ENCODE peak calls at places on chromosomes 5 and 9, in nine cellular contexts. C is GM10248, J is H9, X is osteocyte, A is choroid plexus epithelial cell, S is upper lobe of right lung, B is HFFc6, P is tibial nerve, W is cardiac muscle cell. V is an unnamed sample.
A peak's percentile ranks its signal among the peaks of the same experiment; 100 is the strongest.

GRCh38 chr9:111897831-111898144 is 1.2 kb downstream of the UGCG start:
- DNase-seq in P (no peak), C (peak; percentile 59), W (peak; percentile 42), J (no peak), A (no peak), S (no peak), X (no peak), B (peak; percentile 11), V (no peak)

GRCh38 chr9:97985058-97985861 is 2.1 kb downstream of the ANP32B start:
- DNase-seq in J (peak; percentile 41), A (peak; percentile 27), S (no peak), P (peak; percentile 14), X (no peak), B (no peak), W (peak; percentile 43), C (no peak), V (no peak)

GRCh38 chr5:123597018-123597417 is 85.0 kb downstream of the CSNK1G3 start:
- DNase-seq in B (no peak), A (no peak), C (no peak), W (no peak), J (no peak), X (no peak), P (no peak), S (no peak), V (no peak)

GRCh38 chr9:97640290-97640689 is 6.7 kb downstream of the NCBP1 start:
- DNase-seq in B (no peak), A (peak; percentile 48), X (no peak), S (no peak), J (no peak), P (no peak), W (peak; percentile 18), C (no peak), V (no peak)

GRCh38 chr5:176784218-176785165 is 25.9 kb upstream of the UNC5A start:
- DNase-seq in A (peak; percentile 88), P (no peak), X (no peak), B (peak; percentile 74), J (peak; percentile 64), S (peak; percentile 57), C (no peak), W (peak; percentile 78), V (no peak)

GRCh38 chr5:7395432-7396168 is at the start of gene ADCY2:
- DNase-seq in W (no peak), J (peak; percentile 56), B (no peak), S (no peak), P (no peak), A (no peak), C (no peak), X (no peak), V (no peak)

GRCh38 chr5:178365501-178366440 is 133.2 kb upstream of the PHYKPL start:
- DNase-seq in X (no peak), P (no peak), W (no peak), S (no peak), A (no peak), C (no peak), J (no peak), B (no peak), V (no peak)

GRCh38 chr5:142356318-142356715 is 31.5 kb upstream of the SPRY4 start:
- DNase-seq in J (no peak), A (peak; percentile 75), S (no peak), B (peak; percentile 75), C (no peak), X (no peak), P (no peak), W (no peak), V (no peak)

GRCh38 chr9:72332351-72332750 is 32.7 kb downstream of the ZFAND5 start:
- DNase-seq in X (no peak), J (no peak), P (no peak), C (no peak), A (no peak), B (no peak), S (no peak), W (peak; percentile 51), V (no peak)

GRCh38 chr9:95724253-95724991 is 151.1 kb upstream of the ERCC6L2 start:
- DNase-seq in S (no peak), P (no peak), X (no peak), A (no peak), J (no peak), W (no peak), B (no peak), C (peak; percentile 64), V (no peak)

GRCh38 chr5:168680395-168680794 is 101.2 kb upstream of the PANK3 start:
- DNase-seq in P (no peak), B (no peak), J (no peak), A (no peak), W (no peak), S (no peak), C (no peak), X (no peak), V (no peak)

GRCh38 chr5:79200573-79201183 is 35.3 kb upstream of the JMY start:
- DNase-seq in C (peak; percentile 44), P (no peak), A (peak; percentile 45), S (no peak), B (peak; percentile 15), X (no peak), J (no peak), W (peak; percentile 25), V (peak; percentile 7)
- TF ChIP-seq CTCF in C (peak; percentile 52), P (peak; percentile 22), A (peak; percentile 79), S (peak; percentile 43), B (peak; percentile 76), X (peak; percentile 54), J (peak; percentile 54), W (peak; percentile 59), V (peak; percentile 9)

GRCh38 chr9:33223696-33224095 is 16.3 kb upstream of the SPINK4 start:
- DNase-seq in C (no peak), J (no peak), P (no peak), S (no peak), B (no peak), X (no peak), W (peak; percentile 48), A (peak; percentile 20), V (no peak)
- TF ChIP-seq CTCF in C (peak; percentile 42), J (no peak), P (no peak), S (no peak), B (peak; percentile 45), X (peak; percentile 33), W (peak; percentile 35), A (peak; percentile 30), V (no peak)

GRCh38 chr5:3602713-3603502 is 7.3 kb downstream of the IRX1 start:
- DNase-seq in B (no peak), A (peak; percentile 7), J (peak; percentile 70), P (no peak), X (no peak), W (peak; percentile 15), C (no peak), S (peak; percentile 80), V (peak; percentile 53)
- TF ChIP-seq CTCF in B (no peak), A (peak; percentile 40), J (peak; percentile 85), P (peak; percentile 56), X (peak; percentile 15), W (peak; percentile 53), C (no peak), S (peak; percentile 55), V (peak; percentile 36)

GRCh38 chr9:103323699-103324098 is 328.6 kb downstream of the CYLC2 start:
- DNase-seq in W (no peak), C (no peak), J (no peak), A (no peak), X (no peak), P (no peak), S (no peak), B (no peak), V (no peak)

DNA sequence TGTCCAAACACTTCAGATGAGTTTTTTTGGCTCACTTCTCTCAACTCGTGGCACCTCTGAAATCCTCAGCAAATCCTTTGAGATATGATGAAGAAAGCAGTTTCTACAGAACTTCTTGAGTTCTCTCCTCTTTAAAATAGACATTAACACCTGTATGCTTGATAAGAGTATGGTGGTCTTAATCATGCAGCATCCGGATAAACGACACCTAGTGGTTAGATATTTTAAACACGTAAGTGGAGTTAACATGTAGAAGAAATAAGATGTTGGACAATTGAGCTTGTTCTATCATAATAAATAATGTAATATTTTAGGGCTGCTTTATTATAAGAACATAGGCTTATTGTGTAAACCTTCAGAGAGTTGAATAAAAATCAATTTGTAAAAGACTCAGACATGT is 324.8 kb downstream of the CYLC2 start:
- DNase-seq in P (no peak), W (no peak), X (no peak), S (no peak), B (no peak), A (peak; percentile 3), J (no peak), C (no peak), V (no peak)
- TF ChIP-seq CTCF in P (no peak), W (no peak), X (no peak), S (no peak), B (peak; percentile 16), A (no peak), J (peak; percentile 64), C (no peak), V (no peak)

GRCh38 chr9:79707589-79707988 is 135.8 kb downstream of the TLE4 start:
- DNase-seq in J (no peak), W (no peak), X (no peak), A (no peak), B (no peak), C (no peak), S (no peak), P (no peak), V (no peak)
- TF ChIP-seq CTCF in J (no peak), W (no peak), X (no peak), A (no peak), B (no peak), C (no peak), S (no peak), P (no peak), V (no peak)

DNA sequence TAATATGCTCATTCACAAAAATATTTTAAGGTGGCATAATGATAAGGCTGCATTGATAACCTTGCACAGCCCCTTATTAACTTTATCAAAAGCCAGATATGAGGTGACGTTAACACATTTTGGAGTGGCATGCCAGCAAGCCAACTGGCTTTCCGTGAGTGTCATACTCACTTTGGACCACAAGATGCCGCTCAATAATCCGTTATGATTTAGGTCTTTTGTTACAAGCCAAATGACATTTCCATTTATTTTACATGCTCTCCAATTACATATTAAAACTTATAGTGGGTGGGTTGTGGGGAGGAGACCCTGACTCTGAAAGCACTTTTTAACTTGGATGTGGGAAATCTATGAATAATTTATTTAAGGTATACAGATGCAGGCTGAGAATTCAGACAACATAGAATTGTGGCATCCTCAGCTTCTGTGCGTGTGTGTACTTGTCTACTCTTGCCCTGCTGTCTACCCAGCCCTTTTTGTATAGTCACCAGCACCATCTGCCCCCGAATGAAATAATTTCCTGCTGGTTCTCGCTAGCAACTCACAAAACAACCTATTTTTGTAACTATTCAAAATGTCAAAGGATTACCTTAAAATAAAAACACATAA is 305.1 kb downstream of the PSAT1 start:
- DNase-seq in W (peak; percentile 63), P (peak; percentile 20), A (peak; percentile 73), C (no peak), S (no peak), J (no peak), B (peak; percentile 59), X (no peak), V (peak; percentile 55)
- TF ChIP-seq CTCF in W (peak; percentile 84), P (peak; percentile 74), A (peak; percentile 85), C (peak; percentile 81), S (peak; percentile 62), J (peak; percentile 87), B (peak; percentile 97), X (peak; percentile 88), V (peak; percentile 86)

GRCh38 chr5:167565555-167565954 is 725.9 kb upstream of the WWC1 start:
- DNase-seq in C (no peak), A (peak; percentile 61), B (peak; percentile 25), X (no peak), J (no peak), W (peak; percentile 45), S (no peak), P (no peak), V (no peak)

GRCh38 chr5:167561796-167562195 is 729.6 kb upstream of the WWC1 start:
- DNase-seq in C (no peak), B (no peak), S (no peak), W (no peak), P (no peak), A (no peak), J (peak; percentile 31), X (no peak), V (no peak)
- TF ChIP-seq CTCF in C (no peak), B (no peak), S (no peak), W (no peak), P (no peak), A (no peak), J (no peak), X (no peak), V (no peak)

V was measured in endothelial cell.